ENCODE peak calls at places on chromosomes 5 and 9, in eight cellular contexts. G is Panc1; L is brain microvascular endothelial cell; D is GM10248; P is CD4-positive, alpha-beta T cell; R is Calu3; E is colonic mucosa; A is mesothelial cell of epicardium. H is an unnamed sample.

GRCh38 chr9:116175616-116176015 is 22.0 kb downstream of the PAPPA start:
- DNase-seq in G (no peak), L (peak), D (no peak), P (no peak), R (no peak), E (no peak), A (no peak), H (no peak)

GRCh38 chr9:127263664-127264063 is 910 bp upstream of the GARNL3 start:
- DNase-seq in G (no peak), L (no peak), D (no peak), P (no peak), R (no peak), E (no peak), A (no peak), H (no peak)

GRCh38 chr9:88161144-88161543 is 22.9 kb upstream of the SPATA31C2 start:
- DNase-seq in G (no peak), L (no peak), D (no peak), P (no peak), R (no peak), E (no peak), A (no peak), H (no peak)

GRCh38 chr9:127865645-127866464 is 11.4 kb upstream of the ENG start:
- DNase-seq in G (no peak), L (no peak), D (no peak), P (no peak), R (no peak), E (no peak), A (no peak), H (no peak)

GRCh38 chr5:58582411-58583393 is at the start of gene RAB3C:
- DNase-seq in G (peak), L (peak), D (peak), P (no peak), R (peak), E (peak), A (peak), H (peak)

GRCh38 chr5:122054266-122054665 is 23.8 kb downstream of the LOX start:
- DNase-seq in G (no peak), L (no peak), D (no peak), P (no peak), R (no peak), E (no peak), A (no peak), H (no peak)

GRCh38 chr9:3920586-3921582 is 379.0 kb downstream of the GLIS3 start:
- DNase-seq in G (no peak), L (no peak), D (no peak), P (no peak), R (no peak), E (no peak), A (no peak), H (no peak)

GRCh38 chr9:129027685-129028191 is 393 bp downstream of the SH3GLB2 start:
- DNase-seq in G (no peak), L (no peak), D (no peak), P (peak), R (peak), E (no peak), A (no peak), H (no peak)

GRCh38 chr5:60540855-60541805 is 158.8 kb downstream of the DEPDC1B start:
- DNase-seq in G (no peak), L (peak), D (peak), P (no peak), R (no peak), E (no peak), A (no peak), H (no peak)

GRCh38 chr9:77944556-77945261 is 86.9 kb downstream of the GNAQ start:
- DNase-seq in G (no peak), L (no peak), D (no peak), P (no peak), R (no peak), E (peak), A (peak), H (no peak)

GRCh38 chr5:83516962-83517750 is 45.6 kb downstream of the VCAN start:
- DNase-seq in G (no peak), L (no peak), D (no peak), P (no peak), R (no peak), E (no peak), A (no peak), H (no peak)

GRCh38 chr9:76321185-76321828 is 72.9 kb downstream of the RFK start:
- DNase-seq in G (no peak), L (peak), D (no peak), P (no peak), R (no peak), E (no peak), A (no peak), H (peak)

GRCh38 chr9:107648153-107648716 is 158.7 kb upstream of the KLF4 start:
- DNase-seq in G (no peak), L (no peak), D (no peak), P (no peak), R (no peak), E (no peak), A (no peak), H (no peak)

GRCh38 chr5:75006821-75007536 is 45.4 kb downstream of the GCNT4 start:
- DNase-seq in G (no peak), L (no peak), D (no peak), P (no peak), R (no peak), E (no peak), A (no peak), H (no peak)

GRCh38 chr5:88183255-88183654 is 85.4 kb downstream of the TMEM161B start:
- DNase-seq in G (no peak), L (no peak), D (no peak), P (no peak), R (no peak), E (no peak), A (no peak), H (no peak)

GRCh38 chr5:172336264-172336663 is 52.7 kb upstream of the UBTD2 start:
- DNase-seq in G (no peak), L (no peak), D (no peak), P (no peak), R (no peak), E (no peak), A (no peak), H (no peak)

GRCh38 chr5:91049800-91050199 is 333.3 kb downstream of the ARRDC3 start:
- DNase-seq in G (no peak), L (peak), D (no peak), P (no peak), R (no peak), E (no peak), A (no peak), H (no peak)

GRCh38 chr5:78930742-78931141 is 54.4 kb downstream of the ARSB start:
- DNase-seq in G (no peak), L (peak), D (no peak), P (no peak), R (no peak), E (no peak), A (no peak), H (no peak)

GRCh38 chr9:88988796-88989641 is 2.2 kb upstream of the S1PR3 start:
- DNase-seq in G (no peak), L (no peak), D (no peak), P (peak), R (no peak), E (no peak), A (no peak), H (peak)

GRCh38 chr5:164119806-164120440 is 614.5 kb downstream of the MAT2B start:
- DNase-seq in G (no peak), L (no peak), D (no peak), P (no peak), R (peak), E (no peak), A (no peak), H (peak)

GRCh38 chr5:41925555-41925946 is 470 bp downstream of the FBXO4 start:
- DNase-seq in G (no peak), L (peak), D (peak), P (no peak), R (peak), E (peak), A (no peak), H (peak)

GRCh38 chr9:109843651-109844050 is 63.7 kb downstream of the PALM2AKAP2 start:
- DNase-seq in G (no peak), L (no peak), D (no peak), P (no peak), R (no peak), E (no peak), A (no peak), H (no peak)

GRCh38 chr5:1392801-1393565 is 48.1 kb upstream of the CLPTM1L start:
- DNase-seq in G (no peak), L (no peak), D (no peak), P (no peak), R (no peak), E (no peak), A (no peak), H (no peak)

GRCh38 chr9:97740848-97741821 is 44.0 kb upstream of the XPA start:
- DNase-seq in G (no peak), L (peak), D (peak), P (peak), R (no peak), E (peak), A (peak), H (peak)

GRCh38 chr9:129109952-129110739 is 447 bp downstream of the CRAT start:
- DNase-seq in G (no peak), L (no peak), D (no peak), P (no peak), R (no peak), E (peak), A (peak), H (no peak)

GRCh38 chr5:5141625-5142527 is 1.7 kb downstream of the ADAMTS16 start:
- DNase-seq in G (no peak), L (peak), D (peak), P (peak), R (peak), E (peak), A (peak), H (no peak)

GRCh38 chr9:111661802-111662491 is 542 bp downstream of the GNG10 start:
- DNase-seq in G (no peak), L (no peak), D (peak), P (peak), R (peak), E (peak), A (no peak), H (peak)

GRCh38 chr5:157148734-157149615 is 6.3 kb upstream of the MED7 start:
- DNase-seq in G (peak), L (peak), D (peak), P (peak), R (peak), E (peak), A (peak), H (peak)

GRCh38 chr5:137372386-137373160 is 126.6 kb downstream of the SPOCK1 start:
- DNase-seq in G (no peak), L (no peak), D (no peak), P (no peak), R (no peak), E (no peak), A (no peak), H (no peak)

GRCh38 chr9:129284607-129285291 is 106.7 kb upstream of the IER5L start:
- DNase-seq in G (no peak), L (no peak), D (no peak), P (no peak), R (no peak), E (no peak), A (peak), H (no peak)

GRCh38 chr9:35538361-35539234 is 48.7 kb downstream of the RUSC2 start:
- DNase-seq in G (no peak), L (peak), D (no peak), P (no peak), R (no peak), E (peak), A (peak), H (no peak)

GRCh38 chr5:157161996-157162395 is 4.1 kb downstream of the GARIN3 start:
- DNase-seq in G (no peak), L (no peak), D (no peak), P (no peak), R (no peak), E (no peak), A (no peak), H (no peak)

GRCh38 chr9:116405321-116405720 is 251.7 kb downstream of the PAPPA start:
- DNase-seq in G (no peak), L (no peak), D (no peak), P (no peak), R (no peak), E (no peak), A (no peak), H (no peak)

GRCh38 chr5:7589800-7590199 is 193.9 kb downstream of the ADCY2 start:
- DNase-seq in G (no peak), L (no peak), D (no peak), P (no peak), R (no peak), E (no peak), A (no peak), H (no peak)

GRCh38 chr5:7597058-7597457 is 201.1 kb downstream of the ADCY2 start:
- DNase-seq in G (no peak), L (no peak), D (no peak), P (no peak), R (no peak), E (no peak), A (no peak), H (peak)

DNA sequence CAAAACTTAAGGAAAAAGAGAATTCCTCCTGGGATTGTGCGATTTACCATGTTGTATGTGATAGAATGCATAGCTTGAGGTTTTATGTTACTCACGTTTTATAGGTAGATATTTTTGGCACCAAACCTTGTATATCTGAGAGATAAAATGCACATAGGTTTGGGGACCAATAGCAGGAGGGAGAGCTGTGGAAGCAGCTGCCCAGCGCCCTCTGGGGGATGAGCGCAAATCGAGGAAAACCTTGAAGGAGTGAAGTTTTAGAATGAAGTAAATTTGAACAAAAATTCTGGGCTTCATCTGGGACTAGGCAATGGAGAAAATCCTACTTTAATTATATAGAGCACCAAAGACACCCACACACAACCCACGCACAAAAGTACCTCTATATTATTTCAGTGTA is 197.0 kb downstream of the ADCY2 start:
- DNase-seq in G (no peak), L (no peak), D (no peak), P (no peak), R (no peak), E (no peak), A (no peak), H (no peak)
- TF ChIP-seq CTCF in G (peak), L (no peak), D (peak), P (no peak), R (no peak), E (no peak), A (peak), H (peak)

GRCh38 chr5:2852446-2852845 is 101.0 kb upstream of the IRX2 start:
- DNase-seq in G (no peak), L (no peak), D (no peak), P (no peak), R (no peak), E (no peak), A (no peak), H (no peak)

GRCh38 chr5:2851895-2852294 is 100.4 kb upstream of the IRX2 start:
- DNase-seq in G (no peak), L (no peak), D (no peak), P (no peak), R (no peak), E (no peak), A (no peak), H (no peak)

GRCh38 chr5:2848634-2849033 is 97.2 kb upstream of the IRX2 start:
- DNase-seq in G (no peak), L (no peak), D (no peak), P (no peak), R (no peak), E (no peak), A (no peak), H (no peak)

GRCh38 chr5:2849429-2849828 is 98.0 kb upstream of the IRX2 start:
- DNase-seq in G (no peak), L (no peak), D (no peak), P (no peak), R (no peak), E (no peak), A (no peak), H (no peak)

GRCh38 chr5:2847608-2848007 is 96.1 kb upstream of the IRX2 start:
- DNase-seq in G (no peak), L (no peak), D (no peak), P (no peak), R (no peak), E (no peak), A (no peak), H (peak)
- TF ChIP-seq CTCF in G (no peak), L (no peak), D (no peak), P (no peak), R (no peak), E (no peak), A (no peak), H (peak)

GRCh38 chr9:120326076-120326693 is 253.8 kb downstream of the CDK5RAP2 start:
- DNase-seq in G (no peak), L (no peak), D (no peak), P (no peak), R (no peak), E (no peak), A (no peak), H (no peak)

GRCh38 chr9:120324996-120325642 is 254.8 kb downstream of the CDK5RAP2 start:
- DNase-seq in G (no peak), L (no peak), D (no peak), P (no peak), R (no peak), E (no peak), A (no peak), H (no peak)

GRCh38 chr9:120324461-120324860 is 255.5 kb downstream of the CDK5RAP2 start:
- DNase-seq in G (no peak), L (no peak), D (no peak), P (no peak), R (no peak), E (no peak), A (no peak), H (no peak)

GRCh38 chr9:120319452-120319851 is 260.5 kb downstream of the CDK5RAP2 start:
- DNase-seq in G (no peak), L (no peak), D (no peak), P (no peak), R (no peak), E (no peak), A (no peak), H (no peak)

GRCh38 chr9:120323125-120323524 is 256.8 kb downstream of the CDK5RAP2 start:
- DNase-seq in G (no peak), L (no peak), D (no peak), P (no peak), R (no peak), E (no peak), A (no peak), H (no peak)
- TF ChIP-seq CTCF in G (no peak), L (no peak), D (no peak), P (no peak), R (no peak), E (no peak), A (no peak), H (no peak)

DNA sequence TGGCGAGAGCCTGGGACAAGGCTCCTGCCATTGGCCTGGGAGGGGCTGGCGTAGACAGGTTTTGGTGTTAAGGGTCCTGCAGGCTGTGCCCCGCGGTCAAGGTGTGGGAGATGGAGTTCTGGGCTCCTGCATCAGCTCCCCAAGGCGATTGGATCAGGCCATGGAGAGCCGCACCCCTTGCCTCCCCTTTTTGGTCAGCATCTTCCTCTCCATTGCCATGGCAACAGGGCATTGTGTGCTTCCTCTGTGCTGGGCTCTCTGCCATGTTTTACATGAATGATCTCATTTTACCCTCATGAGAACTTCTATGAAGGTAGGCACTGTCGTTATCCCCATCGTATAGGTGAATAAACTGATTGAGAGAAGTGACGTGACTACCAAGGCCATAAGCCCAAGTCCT is 344.3 kb upstream of the CLINT1 start:
- DNase-seq in G (no peak), L (no peak), D (no peak), P (no peak), R (no peak), E (no peak), A (no peak), H (no peak)
- TF ChIP-seq CTCF in G (no peak), L (no peak), D (no peak), P (no peak), R (no peak), E (no peak), A (no peak), H (no peak)

GRCh38 chr5:3601060-3601710 is 5.6 kb downstream of the IRX1 start:
- DNase-seq in G (no peak), L (no peak), D (no peak), P (no peak), R (no peak), E (no peak), A (no peak), H (no peak)

GRCh38 chr5:3601929-3602712 is 6.5 kb downstream of the IRX1 start:
- DNase-seq in G (no peak), L (no peak), D (no peak), P (no peak), R (no peak), E (no peak), A (no peak), H (no peak)

GRCh38 chr5:3604501-3604900 is 8.9 kb downstream of the IRX1 start:
- DNase-seq in G (no peak), L (no peak), D (no peak), P (no peak), R (no peak), E (no peak), A (no peak), H (no peak)

GRCh38 chr5:3605298-3606010 is 9.8 kb downstream of the IRX1 start:
- DNase-seq in G (no peak), L (no peak), D (no peak), P (no peak), R (no peak), E (no peak), A (no peak), H (no peak)

DNA sequence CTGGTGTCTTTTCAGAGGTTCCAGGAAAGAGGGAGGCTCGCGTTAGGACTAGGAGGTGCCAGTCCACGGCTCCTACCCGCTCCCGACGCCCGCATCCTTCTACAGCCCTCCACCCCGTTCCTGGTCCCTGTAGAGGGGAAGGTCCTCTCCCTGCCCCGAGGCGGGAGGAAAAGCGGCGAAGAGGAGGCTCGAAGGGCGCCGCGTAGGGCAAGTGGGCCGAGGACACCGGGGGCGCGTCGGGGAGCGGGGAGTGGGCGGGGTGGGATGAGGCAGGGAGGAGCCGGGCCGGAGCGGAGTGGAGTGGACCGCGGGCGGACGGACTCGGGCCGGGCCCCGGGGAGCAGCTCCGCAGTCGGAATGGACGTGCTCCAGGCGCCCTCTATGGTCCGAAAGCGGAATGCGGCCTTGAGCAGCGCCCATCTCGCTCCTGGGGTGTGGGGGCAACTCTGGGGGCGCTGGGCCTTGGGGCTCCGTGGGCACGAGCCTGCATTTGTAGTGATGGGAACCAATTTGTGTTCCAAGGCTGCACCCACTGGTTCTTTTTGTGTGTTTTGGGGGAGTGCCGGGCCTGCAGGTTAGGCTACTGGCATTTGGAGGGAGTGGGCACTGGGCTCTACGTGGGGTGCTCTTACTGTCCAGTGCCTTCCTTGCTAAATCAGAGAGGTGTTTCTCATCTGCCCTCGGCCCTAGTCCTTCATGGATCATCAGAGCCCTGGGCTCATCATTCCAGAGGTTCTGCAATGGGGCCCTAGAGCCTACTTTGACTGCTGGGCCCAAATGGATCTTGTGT is 7.3 kb downstream of the IRX1 start:
- DNase-seq in G (no peak), L (no peak), D (no peak), P (no peak), R (no peak), E (no peak), A (peak), H (no peak)
- TF ChIP-seq CTCF in G (no peak), L (peak), D (no peak), P (no peak), R (no peak), E (no peak), A (peak), H (peak)

GRCh38 chr9:19431361-19432171 is 22.8 kb downstream of the ACER2 start:
- DNase-seq in G (no peak), L (no peak), D (no peak), P (no peak), R (no peak), E (no peak), A (no peak), H (no peak)
- TF ChIP-seq CTCF in G (no peak), L (no peak), D (no peak), P (no peak), R (no peak), E (no peak), A (no peak), H (no peak)